ENCODE peak calls at places on chromosomes 6 and 20, in eight cellular contexts. K is SJSA1; I is neuronal stem cell; J is fibroblast of lung; Y is CD8-positive, alpha-beta T cell; T is CD8-positive, alpha-beta memory T cell; U is CD4-positive, alpha-beta memory T cell; N is CD4-positive, alpha-beta T cell. L is an unnamed sample.

GRCh38 chr6:79702701-79703100 is 71.6 kb downstream of the SH3BGRL2 start:
- DNase-seq in K (no peak), I (no peak), J (no peak), Y (no peak), T (peak; percentile 67), U (no peak), N (no peak), L (no peak)

GRCh38 chr6:7631466-7631865 is 41.5 kb downstream of the SNRNP48 start:
- DNase-seq in K (no peak), I (no peak), J (no peak), Y (no peak), T (no peak), U (no peak), N (no peak), L (no peak)

GRCh38 chr6:46042355-46042999 is 26.8 kb upstream of the CLIC5 start:
- DNase-seq in K (peak; percentile 49), I (peak; percentile 21), J (peak; percentile 54), Y (no peak), T (peak; percentile 0), U (peak; percentile 25), N (no peak), L (no peak)

GRCh38 chr6:144217264-144217663 is 66.9 kb downstream of the STX11 start:
- DNase-seq in K (no peak), I (no peak), J (peak; percentile 5), Y (no peak), T (peak; percentile 7), U (peak; percentile 6), N (no peak), L (no peak)

GRCh38 chr6:155595264-155595663 is 139.6 kb upstream of the NOX3 start:
- DNase-seq in K (no peak), I (no peak), J (no peak), Y (no peak), T (no peak), U (no peak), N (no peak), L (no peak)

GRCh38 chr6:33305052-33305451 is 6.3 kb upstream of the RGL2 start:
- DNase-seq in K (no peak), I (no peak), J (no peak), Y (no peak), T (no peak), U (no peak), N (no peak), L (no peak)

GRCh38 chr20:54251093-54251492 is 43.2 kb downstream of the PFDN4 start:
- DNase-seq in K (no peak), I (no peak), J (no peak), Y (no peak), T (no peak), U (no peak), N (no peak), L (no peak)

GRCh38 chr6:45668705-45669104 is 291.0 kb upstream of the SUPT3H start:
- DNase-seq in K (peak; percentile 45), I (no peak), J (no peak), Y (no peak), T (no peak), U (no peak), N (no peak), L (no peak)

GRCh38 chr6:30075987-30076311 is 380 bp upstream of the RNF39 start:
- DNase-seq in K (no peak), I (no peak), J (no peak), Y (no peak), T (no peak), U (no peak), N (no peak), L (no peak)

DNA sequence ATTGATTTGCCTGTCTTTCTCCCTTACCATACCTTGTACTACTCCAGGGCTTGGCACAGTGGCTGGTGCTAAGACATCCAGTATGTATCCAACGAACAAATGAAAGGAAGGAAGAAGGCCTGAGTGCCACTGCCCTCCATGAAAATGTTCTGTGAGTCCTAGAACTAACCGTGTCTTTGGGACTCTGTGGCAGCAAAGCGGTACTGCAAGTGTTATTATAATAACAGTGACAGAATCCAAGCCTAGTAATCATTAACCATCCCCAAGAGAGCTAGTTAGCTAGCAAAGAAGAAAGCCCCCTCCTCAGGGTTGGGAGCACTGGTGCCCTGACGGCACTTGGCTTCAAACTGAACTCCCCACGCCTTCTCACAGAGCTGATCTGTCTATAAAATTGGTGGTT is 239.8 kb downstream of the PTPRT start:
- DNase-seq in K (no peak), I (no peak), J (no peak), Y (no peak), T (no peak), U (no peak), N (no peak), L (no peak)
- H3K9me3 ChIP-seq in K (no peaks in the 10 kb centered on the region), I (no peaks in the 10 kb centered on the region), J (no peaks in the 10 kb centered on the region), Y (no peaks in the 10 kb centered on the region), T (no peaks in the 10 kb centered on the region), U (no peaks in the 10 kb centered on the region), N (peaks cover 6% of the 10 kb centered on the region), L (no peaks in the 10 kb centered on the region)

DNA sequence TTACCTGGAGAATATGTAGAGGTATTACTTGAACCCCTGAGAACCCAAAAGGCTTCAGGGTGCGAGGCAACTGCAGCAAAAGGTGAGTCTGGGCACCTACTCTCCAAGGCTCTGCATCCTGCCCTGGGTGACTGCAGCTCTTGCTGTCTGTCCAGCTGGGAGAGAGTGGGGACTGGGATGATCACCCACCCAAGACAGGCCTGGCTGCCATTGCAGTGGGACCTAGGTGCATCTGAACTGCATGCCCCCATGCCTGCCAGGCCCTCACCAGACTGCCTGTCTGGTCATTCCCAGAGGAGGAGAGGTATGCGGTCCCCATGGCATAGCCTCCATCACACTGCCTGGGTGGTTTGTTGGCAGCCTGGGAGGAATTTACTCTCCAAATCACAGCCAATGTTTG is 563.9 kb downstream of the TFAP2A start:
- DNase-seq in K (no peak), I (no peak), J (no peak), Y (no peak), T (no peak), U (no peak), N (no peak), L (no peak)
- H3K9me3 ChIP-seq in K (peaks cover 16% of the 10 kb centered on the region), I (peaks cover 2% of the 10 kb centered on the region), J (no peaks in the 10 kb centered on the region), Y (peaks cover 5% of the 10 kb centered on the region), T (no peaks in the 10 kb centered on the region), U (no peaks in the 10 kb centered on the region), N (peaks cover 34% of the 10 kb centered on the region), L (no peaks in the 10 kb centered on the region)

GRCh38 chr20:31237763-31238162 is 19.7 kb upstream of the DEFB115 start:
- DNase-seq in K (no peak), I (no peak), J (no peak), Y (no peak), T (no peak), U (no peak), N (no peak), L (no peak)
- H3K9me3 ChIP-seq in K (peaks cover 38% of the 10 kb centered on the region), I (peaks cover 7% of the 10 kb centered on the region), J (peaks cover 3% of the 10 kb centered on the region), Y (peaks cover 11% of the 10 kb centered on the region), T (peaks cover 28% of the 10 kb centered on the region), U (peaks cover 4% of the 10 kb centered on the region), N (peaks cover 83% of the 10 kb centered on the region), L (peaks cover 24% of the 10 kb centered on the region)

GRCh38 chr6:118580585-118581419 is 32.7 kb downstream of the PLN start:
- DNase-seq in K (no peak), I (peak; percentile 66), J (peak; percentile 84), Y (peak; percentile 21), T (peak; percentile 29), U (peak; percentile 41), N (no peak), L (no peak)

GRCh38 chr6:118579786-118580185 is 31.7 kb downstream of the PLN start:
- DNase-seq in K (no peak), I (no peak), J (no peak), Y (no peak), T (no peak), U (no peak), N (no peak), L (no peak)

GRCh38 chr6:118578617-118579016 is 30.5 kb downstream of the PLN start:
- DNase-seq in K (no peak), I (no peak), J (no peak), Y (no peak), T (no peak), U (peak; percentile 13), N (no peak), L (no peak)

GRCh38 chr6:118581489-118581959 is 33.4 kb downstream of the PLN start:
- DNase-seq in K (no peak), I (no peak), J (peak; percentile 74), Y (no peak), T (no peak), U (no peak), N (no peak), L (no peak)

DNA sequence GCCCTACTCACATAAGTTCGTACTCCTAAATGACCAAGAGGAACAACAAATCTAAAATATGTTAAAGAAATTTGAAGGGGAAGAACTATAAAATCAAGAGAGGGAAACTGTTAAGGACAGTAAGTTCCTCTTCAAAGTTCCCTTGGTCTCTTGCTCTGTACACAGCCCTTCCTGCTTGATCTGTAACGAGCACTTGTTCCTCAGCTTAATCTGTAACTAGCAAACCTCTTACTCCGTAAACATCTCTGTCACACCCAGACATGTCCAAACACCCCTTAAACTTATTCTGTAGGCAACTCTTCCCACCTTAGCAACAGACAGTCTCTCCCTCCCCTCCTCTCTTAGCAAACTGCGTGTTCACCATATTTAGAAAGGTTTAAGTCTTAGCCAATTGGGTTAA is 29.9 kb downstream of the PLN start:
- DNase-seq in K (no peak), I (no peak), J (no peak), Y (no peak), T (no peak), U (no peak), N (no peak), L (no peak)
- H3K9me3 ChIP-seq in K (peaks cover 30% of the 10 kb centered on the region), I (peaks cover 51% of the 10 kb centered on the region), J (no peaks in the 10 kb centered on the region), Y (peaks cover 18% of the 10 kb centered on the region), T (peaks cover 21% of the 10 kb centered on the region), U (no peaks in the 10 kb centered on the region), N (peaks cover 70% of the 10 kb centered on the region), L (peaks cover 32% of the 10 kb centered on the region)

GRCh38 chr20:50859161-50859560 is 64.3 kb downstream of the BCAS4 start:
- DNase-seq in K (no peak), I (no peak), J (no peak), Y (no peak), T (no peak), U (no peak), N (no peak), L (no peak)

GRCh38 chr20:50865114-50865513 is 66.1 kb downstream of the ADNP start:
- DNase-seq in K (no peak), I (no peak), J (no peak), Y (no peak), T (no peak), U (no peak), N (no peak), L (no peak)

GRCh38 chr20:50865591-50865990 is 65.6 kb downstream of the ADNP start:
- DNase-seq in K (no peak), I (no peak), J (no peak), Y (no peak), T (no peak), U (no peak), N (no peak), L (no peak)

GRCh38 chr20:50861012-50861411 is 66.2 kb downstream of the BCAS4 start:
- DNase-seq in K (no peak), I (no peak), J (no peak), Y (no peak), T (no peak), U (no peak), N (no peak), L (no peak)

DNA sequence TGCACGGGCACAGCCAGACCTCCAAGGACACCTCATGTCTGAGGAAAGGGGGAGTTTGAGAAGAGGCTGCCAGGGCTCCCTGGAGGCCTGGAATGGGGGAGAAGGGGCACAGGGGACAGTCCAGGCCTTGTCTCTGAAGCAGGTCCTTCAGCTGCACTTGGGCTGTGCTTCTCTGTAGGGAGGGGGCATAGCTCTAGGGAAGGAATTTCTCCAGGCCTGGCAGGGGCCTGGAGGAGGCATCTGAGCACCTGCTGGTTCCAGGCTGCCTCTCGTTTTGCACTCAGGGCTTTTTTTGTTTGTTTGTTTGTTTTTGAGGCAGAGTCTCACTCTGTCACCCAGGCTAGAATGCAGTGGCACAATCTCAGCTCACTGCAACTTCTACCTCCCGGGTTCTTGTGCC is 67.7 kb downstream of the BCAS4 start:
- DNase-seq in K (no peak), I (no peak), J (no peak), Y (no peak), T (no peak), U (no peak), N (no peak), L (no peak)
- H3K9me3 ChIP-seq in K (no peaks in the 10 kb centered on the region), I (no peaks in the 10 kb centered on the region), J (no peaks in the 10 kb centered on the region), Y (no peaks in the 10 kb centered on the region), T (no peaks in the 10 kb centered on the region), U (no peaks in the 10 kb centered on the region), N (no peaks in the 10 kb centered on the region), L (no peaks in the 10 kb centered on the region)